ENCODE peak calls at places on chromosomes 7 and 10, in five cellular contexts. M is IMR-90, J is neuronal stem cell, E is H9, X is H1. O is an unnamed sample.

GRCh38 chr7:37901236-37901827 is 15.3 kb downstream of the SFRP4 start:
- DNase-seq in X (no peak), M (peak; percentile 15), J (peak; percentile 23), E (no peak), O (peak; percentile 35)

GRCh38 chr7:131365876-131366275 is 38.2 kb downstream of the MKLN1 start:
- DNase-seq in X (no peak), J (no peak), M (peak; percentile 70), E (no peak), O (peak; percentile 30)

GRCh38 chr7:129831424-129832058 is 121.2 kb downstream of the UBE2H start:
- DNase-seq in M (peak; percentile 95), E (no peak), X (no peak), J (peak; percentile 42), O (peak; percentile 89)

GRCh38 chr10:24726626-24727025 is 2.9 kb upstream of the ARHGAP21 start:
- DNase-seq in X (no peak), M (no peak), E (no peak), J (no peak), O (no peak)

GRCh38 chr7:45984386-45985295 is 63.6 kb upstream of the IGFBP3 start:
- DNase-seq in J (no peak), X (no peak), M (no peak), E (no peak), O (no peak)

GRCh38 chr7:150368098-150368883 is at the start of gene REPIN1:
- DNase-seq in J (peak; percentile 90), X (no peak), M (peak; percentile 79), E (peak; percentile 87), O (peak; percentile 84)

GRCh38 chr10:69468771-69469129 is 17.5 kb downstream of the TSPAN15 start:
- DNase-seq in J (no peak), E (no peak), X (no peak), M (no peak), O (no peak)

GRCh38 chr10:3654496-3654895 is 130.5 kb downstream of the KLF6 start:
- DNase-seq in J (no peak), E (no peak), X (no peak), M (peak; percentile 18), O (peak; percentile 21)

GRCh38 chr7:132145063-132145462 is 431.2 kb downstream of the PLXNA4 start:
- DNase-seq in J (no peak), E (no peak), X (no peak), M (no peak), O (no peak)

GRCh38 chr7:107152011-107152410 is 16.8 kb upstream of the HBP1 start:
- DNase-seq in X (no peak), J (no peak), E (no peak), M (peak; percentile 74), O (peak; percentile 57)

GRCh38 chr7:92991190-92991589 is 126.6 kb downstream of the SAMD9 start:
- DNase-seq in E (no peak), X (no peak), M (no peak), J (no peak), O (no peak)

GRCh38 chr7:98868450-98868849 is 1.4 kb downstream of the TMEM130 start:
- DNase-seq in M (no peak), J (no peak), X (no peak), E (no peak), O (no peak)

GRCh38 chr7:95820778-95821177 is 48.4 kb downstream of the DYNC1I1 start:
- DNase-seq in M (no peak), X (no peak), E (no peak), J (no peak), O (no peak)

GRCh38 chr7:55533050-55533728 is 39.1 kb downstream of the VOPP1 start:
- DNase-seq in J (no peak), M (peak; percentile 86), E (no peak), X (no peak), O (peak; percentile 82)

GRCh38 chr7:13979671-13980438 is 9.6 kb downstream of the ETV1 start:
- DNase-seq in X (no peak), E (no peak), J (no peak), M (peak; percentile 85), O (peak; percentile 60)

GRCh38 chr7:154741131-154741530 is 261.8 kb downstream of the PAXIP1 start:
- DNase-seq in J (no peak), X (no peak), E (no peak), M (no peak), O (no peak)

GRCh38 chr10:121608669-121609190 is 10.5 kb upstream of the FGFR2 start:
- DNase-seq in X (no peak), M (no peak), J (no peak), E (peak; percentile 81), O (no peak)

GRCh38 chr7:40219917-40220316 is 85.1 kb downstream of the SUGCT start:
- DNase-seq in M (peak; percentile 71), J (no peak), E (no peak), X (no peak), O (peak; percentile 84)

GRCh38 chr7:36923185-36923584 is 198.9 kb upstream of the AOAH start:
- DNase-seq in X (no peak), J (no peak), M (no peak), E (no peak), O (no peak)

GRCh38 chr7:7219216-7219615 is 36.9 kb downstream of the C1GALT1 start:
- DNase-seq in M (no peak), J (no peak), E (no peak), X (no peak), O (no peak)

GRCh38 chr7:44103941-44104879 is at the start of gene AEBP1:
- DNase-seq in X (no peak), M (no peak), E (peak; percentile 73), J (peak; percentile 30), O (peak; percentile 55)

GRCh38 chr7:94643771-94644545 is 12.0 kb downstream of the SGCE start:
- DNase-seq in M (no peak), J (no peak), X (no peak), E (no peak), O (no peak)

GRCh38 chr7:7207876-7208275 is 25.5 kb downstream of the C1GALT1 start:
- DNase-seq in M (peak; percentile 65), E (no peak), X (no peak), J (no peak), O (no peak)

GRCh38 chr10:104334965-104335650 is 3.2 kb downstream of the ITPRIP start:
- DNase-seq in J (no peak), X (no peak), M (no peak), E (no peak), O (no peak)

GRCh38 chr7:29332027-29332806 is 137.6 kb downstream of the CHN2 start:
- DNase-seq in M (no peak), J (no peak), X (no peak), E (no peak), O (no peak)

GRCh38 chr10:101693701-101694055 is 1.3 kb downstream of the FBXW4 start:
- DNase-seq in E (no peak), X (no peak), M (peak; percentile 60), J (no peak), O (peak; percentile 72)

GRCh38 chr10:101694674-101695403 is at the start of gene FBXW4:
- DNase-seq in J (peak; percentile 32), X (no peak), M (peak; percentile 18), E (peak; percentile 61), O (peak; percentile 45)

GRCh38 chr10:101696632-101697031 is 1.7 kb upstream of the FBXW4 start:
- DNase-seq in J (no peak), M (no peak), E (no peak), X (no peak), O (no peak)

GRCh38 chr10:101695404-101695732 is 398 bp upstream of the FBXW4 start:
- DNase-seq in X (no peak), J (no peak), E (no peak), M (no peak), O (peak; percentile 19)

GRCh38 chr10:101694056-101694673 is 805 bp downstream of the FBXW4 start:
- DNase-seq in X (no peak), J (peak; percentile 61), M (peak; percentile 39), E (peak; percentile 64), O (peak; percentile 69)
- H3K23ac ChIP-seq in X (no peak overlapping the region), J (peak overlapping the region; percentile 78), M (peak overlapping the region; percentile 99), E (no peak overlapping the region), O (peak overlapping the region; percentile 99)

GRCh38 chr7:151631968-151632749 is 112.5 kb upstream of the RHEB start:
- DNase-seq in J (peak; percentile 68), E (peak; percentile 81), M (peak; percentile 64), X (peak; percentile 41), O (peak; percentile 79)
- H2BK15ac ChIP-seq in J (no peak overlapping the region), E (no peak overlapping the region), M (no peak overlapping the region), X (no peak overlapping the region), O (peak overlapping the region; percentile 48)

GRCh38 chr10:78807504-78808202 is 261.1 kb upstream of the ZMIZ1 start:
- DNase-seq in E (no peak), J (no peak), X (no peak), M (no peak), O (no peak)
- H3K14ac ChIP-seq in E (no peak overlapping the region), J (no peak overlapping the region), X (no peak overlapping the region), M (no peak overlapping the region), O (peak overlapping the region; percentile 30)

GRCh38 chr10:34722404-34722803 is 92.7 kb downstream of the PARD3 start:
- DNase-seq in X (no peak), E (no peak), J (no peak), M (no peak), O (no peak)

GRCh38 chr10:34717429-34717828 is 97.7 kb downstream of the PARD3 start:
- DNase-seq in X (no peak), M (no peak), E (no peak), J (no peak), O (peak; percentile 23)

GRCh38 chr10:34719336-34719735 is 95.8 kb downstream of the PARD3 start:
- DNase-seq in J (no peak), M (no peak), E (no peak), X (no peak), O (peak; percentile 17)

GRCh38 chr10:34721201-34721840 is 93.8 kb downstream of the PARD3 start:
- DNase-seq in X (no peak), E (no peak), J (no peak), M (peak; percentile 68), O (peak; percentile 80)

GRCh38 chr10:34719746-34720145 is 95.3 kb downstream of the PARD3 start:
- DNase-seq in J (no peak), E (no peak), X (no peak), M (no peak), O (no peak)
- H3K23ac ChIP-seq in J (no peak overlapping the region), E (no peak overlapping the region), X (no peak overlapping the region), M (no peak overlapping the region), O (no peak overlapping the region)

GRCh38 chr10:29646238-29646902 is 11.6 kb upstream of the SVIL start:
- DNase-seq in J (no peak), M (peak; percentile 36), X (no peak), E (no peak), O (peak; percentile 71)
- H2BK15ac ChIP-seq in J (no peak overlapping the region), M (no peak overlapping the region), X (no peak overlapping the region), E (no peak overlapping the region), O (no peak overlapping the region)

GRCh38 chr10:102819054-102819453 is 18.2 kb downstream of the CYP17A1 start:
- DNase-seq in M (no peak), J (no peak), E (no peak), X (no peak), O (no peak)
- H3K14ac ChIP-seq in M (no peak overlapping the region), J (no peak overlapping the region), E (no peak overlapping the region), X (no peak overlapping the region), O (no peak overlapping the region)

O was measured in mesenchymal stem cell.